ENCODE peak calls at places on chromosomes 5 and 9, in four cellular contexts. V is cardiac fibroblast, L is fibroblast of villous mesenchyme, F is NB4. U is an unnamed sample.

GRCh38 chr9:137025120-137025966 is 2.7 kb downstream of the ABCA2 start:
- DNase-seq in V (no peak), F (no peak), L (no peak), U (no peak)

GRCh38 chr9:2017459-2018161 is 2.5 kb downstream of the SMARCA2 start:
- DNase-seq in L (peak), F (peak), V (peak), U (peak)

GRCh38 chr5:104223885-104224773 is 661.5 kb upstream of the NUDT12 start:
- DNase-seq in V (no peak), F (no peak), L (no peak), U (no peak)

GRCh38 chr5:157571357-157571827 is 4.2 kb downstream of the ADAM19 start:
- DNase-seq in F (peak), L (peak), V (peak), U (no peak)

GRCh38 chr5:143401846-143402463 is 1.5 kb downstream of the NR3C1 start:
- DNase-seq in F (peak), L (no peak), V (no peak), U (no peak)

GRCh38 chr5:9099681-9100080 is 446.2 kb downstream of the SEMA5A start:
- DNase-seq in L (no peak), V (no peak), F (no peak), U (no peak)

GRCh38 chr5:94385767-94386166 is 232.6 kb downstream of the KIAA0825 start:
- DNase-seq in F (no peak), L (no peak), V (no peak), U (no peak)

GRCh38 chr9:86549434-86549833 is 195.2 kb upstream of the TUT7 start:
- DNase-seq in L (peak), V (peak), F (no peak), U (no peak)

GRCh38 chr9:99299214-99300102 is 77.4 kb downstream of the SEC61B start:
- DNase-seq in L (peak), F (peak), V (peak), U (no peak)

GRCh38 chr9:22214497-22215031 is 205.5 kb upstream of the CDKN2B start:
- DNase-seq in L (peak), V (no peak), F (no peak), U (no peak)

GRCh38 chr9:132346177-132346576 is 8.6 kb downstream of the SETX start:
- DNase-seq in V (no peak), L (no peak), F (no peak), U (no peak)

GRCh38 chr9:132351404-132352050 is 3.3 kb downstream of the SETX start:
- DNase-seq in F (peak), V (no peak), L (peak), U (no peak)

GRCh38 chr9:132354645-132355355 is at the start of gene SETX:
- DNase-seq in F (peak), V (peak), L (peak), U (peak)

GRCh38 chr9:132348676-132349075 is 6.1 kb downstream of the SETX start:
- DNase-seq in L (no peak), F (no peak), V (no peak), U (no peak)

GRCh38 chr9:132350861-132351315 is 3.9 kb downstream of the SETX start:
- DNase-seq in F (peak), V (peak), L (peak), U (no peak)
- H3K4me3 ChIP-seq in F (peak), V (peak), L (peak), U (no peak)

DNA sequence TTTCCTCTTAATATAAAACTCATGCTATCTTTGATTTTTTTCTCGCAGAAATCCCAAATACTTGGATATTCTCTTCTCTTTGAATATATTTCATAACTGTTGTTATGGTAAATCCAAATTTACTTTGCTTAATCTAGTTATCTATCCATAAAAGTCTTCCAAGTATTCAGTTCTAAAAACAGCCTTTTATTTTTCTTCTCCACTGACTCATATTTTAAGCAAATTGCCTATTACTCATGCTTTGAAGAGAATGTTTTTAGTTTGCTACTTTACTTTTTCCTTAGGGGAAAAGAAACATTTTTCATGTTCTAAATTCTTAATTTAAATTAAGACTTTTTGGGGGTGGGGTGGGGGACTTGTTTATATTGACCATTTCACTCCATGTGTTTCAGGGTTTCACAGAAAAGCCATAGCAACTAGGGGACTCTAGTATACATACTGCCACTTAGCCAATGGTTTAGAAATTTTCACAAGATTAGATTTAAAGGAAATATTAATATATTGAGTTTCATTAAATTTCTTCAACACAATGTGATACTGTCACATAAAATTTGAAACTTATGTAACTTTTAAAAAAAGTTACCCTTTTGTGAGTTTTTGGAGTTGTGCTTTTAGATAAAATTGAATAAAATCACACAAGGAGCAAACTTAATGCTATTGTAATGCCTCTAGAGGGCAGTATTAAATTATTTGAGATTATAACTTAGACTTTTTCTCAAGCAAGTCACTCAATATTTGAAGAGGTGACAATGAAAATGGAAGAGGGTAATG is 545.8 kb upstream of the ARRDC3 start:
- DNase-seq in F (peak), L (peak), V (peak), U (no peak)
- TF ChIP-seq CTCF in F (peak), L (peak), V (peak), U (peak)

GRCh38 chr5:141127305-141127704 is 5.7 kb downstream of the PCDHB4 start:
- DNase-seq in L (no peak), F (no peak), V (no peak), U (no peak)

GRCh38 chr5:141121985-141122384 is 367 bp downstream of the PCDHB4 start:
- DNase-seq in F (no peak), V (no peak), L (no peak), U (no peak)

DNA sequence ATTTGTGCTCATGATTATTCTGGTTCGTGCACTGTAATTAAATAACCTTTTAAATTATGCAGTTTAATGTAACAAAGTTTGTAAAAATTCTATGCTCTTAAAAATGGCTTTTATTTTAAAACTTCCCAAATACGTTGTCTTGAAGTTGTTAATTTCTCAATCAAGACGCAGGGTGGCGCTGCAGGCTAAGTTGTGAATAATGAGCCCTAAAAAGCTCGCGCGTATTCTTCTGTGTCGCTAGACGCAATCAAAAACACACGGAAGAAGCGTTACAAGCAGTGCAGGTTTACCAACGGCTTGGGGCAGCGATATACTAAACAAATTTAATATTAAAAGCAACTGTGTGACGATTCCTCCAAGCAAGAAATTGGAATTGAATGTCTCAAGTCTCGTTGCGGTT is at the start of gene PCDHB4:
- DNase-seq in F (peak), V (no peak), L (no peak), U (peak)
- H3K4me3 ChIP-seq in F (no peak), V (no peak), L (no peak), U (peak)

GRCh38 chr9:91764661-91765060 is 185.4 kb downstream of the ROR2 start:
- DNase-seq in V (no peak), L (no peak), F (no peak), U (no peak)

GRCh38 chr9:91770229-91770628 is 179.8 kb downstream of the ROR2 start:
- DNase-seq in F (no peak), V (no peak), L (no peak), U (no peak)

GRCh38 chr9:91768507-91768906 is 181.5 kb downstream of the ROR2 start:
- DNase-seq in L (no peak), V (no peak), F (no peak), U (no peak)

GRCh38 chr9:91768977-91769916 is 180.8 kb downstream of the ROR2 start:
- DNase-seq in F (no peak), L (no peak), V (no peak), U (no peak)

GRCh38 chr9:91766301-91766700 is 183.7 kb downstream of the ROR2 start:
- DNase-seq in F (no peak), V (no peak), L (no peak), U (no peak)
- TF ChIP-seq CTCF in F (no peak), V (no peak), L (no peak), U (no peak)

GRCh38 chr9:129549684-129550083 is 71.2 kb downstream of the C9orf50 start:
- DNase-seq in V (peak), F (no peak), L (peak), U (no peak)
- H3K4me3 ChIP-seq in V (peak), F (no peak), L (peak), U (peak)

GRCh38 chr9:32350682-32351081 is 33.8 kb upstream of the ACO1 start:
- DNase-seq in V (peak), F (peak), L (peak), U (no peak)
- TF ChIP-seq CTCF in V (peak), F (peak), L (peak), U (peak)

GRCh38 chr9:131732061-131732526 is 7.8 kb downstream of the RAPGEF1 start:
- DNase-seq in F (peak), L (peak), V (peak), U (no peak)
- H3K4me3 ChIP-seq in F (no peak), L (no peak), V (no peak), U (no peak)